ENCODE peak calls at places on chromosome X, in four cellular contexts. O is GM23248, F is aorta, R is A549. D is an unnamed sample. For H3K4me1, the result is how much of the 10 kb centered on the place peaks cover.

GRCh38 chrX:108736509-108737479 is at the start of gene IRS4:
- DNase-seq in O (peak), R (no peak), F (peak), D (no peak)

GRCh38 chrX:1455948-1456280 is 3.2 kb upstream of the ASMTL start:
- DNase-seq in O (no peak), R (no peak), F (no peak), D (no peak)

GRCh38 chrX:66728818-66729271 is 90.0 kb upstream of the EDA2R start:
- DNase-seq in R (peak), O (peak), F (peak), D (no peak)

GRCh38 chrX:76148011-76148665 is 24.7 kb upstream of the PBDC1 start:
- DNase-seq in F (no peak), O (peak), R (no peak), D (no peak)

GRCh38 chrX:107450823-107451509 is 1.5 kb downstream of the FRMPD3 start:
- DNase-seq in O (peak), F (no peak), R (peak), D (no peak)

GRCh38 chrX:47196098-47196497 is 2.5 kb downstream of the UBA1 start:
- DNase-seq in R (no peak), F (no peak), O (no peak), D (no peak)

GRCh38 chrX:43813898-43814297 is 68.4 kb downstream of the MAOB start:
- DNase-seq in R (no peak), F (no peak), O (peak), D (no peak)

GRCh38 chrX:48458711-48459110 is 11.3 kb downstream of the SLC38A5 start:
- DNase-seq in R (no peak), F (no peak), O (no peak), D (peak)

GRCh38 chrX:149453030-149453429 is 52.1 kb downstream of the IDS start:
- DNase-seq in F (no peak), R (peak), O (peak), D (no peak)

GRCh38 chrX:8565729-8566128 is 101.1 kb downstream of the VCX3B start:
- DNase-seq in R (no peak), F (no peak), O (no peak), D (no peak)

GRCh38 chrX:54494970-54495813 is 842 bp downstream of the FGD1 start:
- DNase-seq in O (peak), R (no peak), F (peak), D (no peak)

GRCh38 chrX:100685284-100685996 is 41.4 kb downstream of the SRPX2 start:
- DNase-seq in R (peak), F (no peak), O (peak), D (no peak)

GRCh38 chrX:71181558-71181909 is 36.9 kb downstream of the NLGN3 start:
- DNase-seq in R (no peak), F (no peak), O (peak), D (no peak)

GRCh38 chrX:150192846-150193245 is 170.3 kb upstream of the MAMLD1 start:
- DNase-seq in O (peak), F (no peak), R (no peak), D (no peak)

GRCh38 chrX:110748256-110748811 is 47.3 kb downstream of the CHRDL1 start:
- DNase-seq in F (no peak), O (no peak), R (no peak), D (no peak)

GRCh38 chrX:7362111-7362510 is 214.2 kb upstream of the PUDP start:
- DNase-seq in F (no peak), R (no peak), O (no peak), D (no peak)

GRCh38 chrX:136780738-136781137 is at the start of gene ARHGEF6:
- DNase-seq in O (peak), R (no peak), F (no peak), D (no peak)

GRCh38 chrX:124216396-124217124 is 115.9 kb upstream of the TEX13D start:
- DNase-seq in O (no peak), F (no peak), R (no peak), D (no peak)

DNA sequence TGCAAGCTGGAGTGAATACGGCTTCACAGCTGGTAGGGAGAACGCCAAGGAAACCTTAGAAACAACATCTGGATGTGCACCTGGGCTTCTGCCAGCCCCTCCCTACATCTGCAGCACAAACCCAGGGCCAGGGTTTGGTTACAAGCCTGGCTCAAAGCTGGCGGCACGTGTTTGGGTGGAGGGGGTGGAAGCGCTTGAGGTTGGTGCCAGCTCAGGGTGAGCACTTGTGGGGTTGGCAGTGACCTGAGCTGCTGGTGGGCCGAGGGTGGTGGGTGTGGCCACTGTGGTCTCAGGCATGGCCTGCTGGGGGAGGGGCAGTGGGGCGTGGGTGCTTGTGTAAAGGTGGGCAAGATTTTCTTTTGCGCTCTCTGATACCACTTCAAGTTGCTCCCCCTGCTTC is 15.6 kb downstream of the ELF4 start:
- DNase-seq in O (no peak), R (no peak), F (no peak), D (no peak)
- H3K4me1 ChIP-seq in O (under half), R (under half), F (under half), D (under half)

GRCh38 chrX:23883737-23884354 is 23.9 kb downstream of the APOO start:
- DNase-seq in F (no peak), O (peak), R (peak), D (no peak)

GRCh38 chrX:23884427-23885024 is 23.2 kb downstream of the APOO start:
- DNase-seq in O (peak), R (no peak), F (no peak), D (no peak)

GRCh38 chrX:23879380-23880090 is 28.2 kb downstream of the APOO start:
- DNase-seq in O (no peak), R (no peak), F (no peak), D (no peak)
- H3K4me1 ChIP-seq in O (under half), R (under half), F (under half), D (under half)

DNA sequence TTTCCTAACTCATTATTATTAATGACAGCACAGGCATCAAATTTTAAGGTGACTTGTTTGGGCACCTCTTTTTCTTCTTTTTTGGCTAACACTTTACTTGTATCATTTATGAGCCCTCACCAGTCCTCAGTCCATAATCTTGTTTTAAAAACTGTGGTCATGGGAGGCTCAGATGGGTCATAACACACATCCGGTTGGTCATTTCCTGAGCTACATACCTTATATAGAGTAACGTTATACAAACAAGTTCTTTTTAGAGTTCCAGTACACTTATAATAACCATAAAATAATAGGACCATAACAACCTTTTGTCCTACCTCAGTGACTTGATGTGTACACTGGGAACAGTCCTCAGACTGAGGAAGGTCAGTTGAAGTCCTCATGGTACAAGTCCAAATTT is 21.1 kb upstream of the PLS3 start:
- DNase-seq in O (no peak), R (no peak), F (no peak), D (no peak)
- H3K4me1 ChIP-seq in O (under half), R (under half), F (under half), D (under half)

GRCh38 chrX:40058719-40059118 is 39.0 kb downstream of the BCOR start:
- DNase-seq in O (no peak), R (no peak), F (peak), D (peak)

GRCh38 chrX:40054793-40055192 is 43.0 kb downstream of the BCOR start:
- DNase-seq in R (no peak), F (no peak), O (no peak), D (no peak)

GRCh38 chrX:40055495-40055894 is 42.3 kb downstream of the BCOR start:
- DNase-seq in F (no peak), O (no peak), R (no peak), D (no peak)

GRCh38 chrX:40056420-40056819 is 41.3 kb downstream of the BCOR start:
- DNase-seq in R (no peak), F (peak), O (no peak), D (no peak)

GRCh38 chrX:40057405-40057804 is 40.4 kb downstream of the BCOR start:
- DNase-seq in F (peak), R (no peak), O (no peak), D (no peak)
- H3K4me1 ChIP-seq in F (under half), R (under half), O (under half), D (under half)

D was measured in right lobe of liver.